ENCODE peak calls at places on chromosomes 5 and 9, in eight cellular contexts. One of them, this sample, is unnamed.

GRCh38 chr5:134003957-134004625 is 684 bp downstream of the VDAC1 start:
- DNase-seq in A549: peak
- DNase-seq in IMR-90: peak
- DNase-seq in upper lobe of left lung: peak
- DNase-seq in H54: no peak
- DNase-seq in heart left ventricle: peak
- DNase-seq in lower leg skin: peak
- DNase-seq in HCT116: no peak
- DNase-seq in this sample: peak

GRCh38 chr9:73118898-73119554 is 32.6 kb upstream of the ANXA1 start:
- DNase-seq in HCT116: peak
- DNase-seq in A549: peak
- DNase-seq in upper lobe of left lung: no peak
- DNase-seq in lower leg skin: no peak
- DNase-seq in IMR-90: peak
- DNase-seq in heart left ventricle: no peak
- DNase-seq in H54: peak
- DNase-seq in this sample: no peak

GRCh38 chr9:85599540-85600140 is 142.1 kb downstream of the AGTPBP1 start:
- DNase-seq in A549: no peak
- DNase-seq in HCT116: no peak
- DNase-seq in heart left ventricle: no peak
- DNase-seq in H54: no peak
- DNase-seq in upper lobe of left lung: no peak
- DNase-seq in IMR-90: peak
- DNase-seq in lower leg skin: no peak
- DNase-seq in this sample: no peak

GRCh38 chr9:14766299-14766698 is 43.8 kb upstream of the CER1 start:
- DNase-seq in upper lobe of left lung: no peak
- DNase-seq in HCT116: no peak
- DNase-seq in IMR-90: peak
- DNase-seq in A549: no peak
- DNase-seq in H54: no peak
- DNase-seq in lower leg skin: no peak
- DNase-seq in heart left ventricle: no peak
- DNase-seq in this sample: no peak

GRCh38 chr5:95285406-95285761 is 490 bp upstream of the MCTP1 start:
- DNase-seq in IMR-90: no peak
- DNase-seq in A549: no peak
- DNase-seq in lower leg skin: no peak
- DNase-seq in H54: no peak
- DNase-seq in upper lobe of left lung: no peak
- DNase-seq in heart left ventricle: no peak
- DNase-seq in HCT116: no peak
- DNase-seq in this sample: no peak

GRCh38 chr5:39691993-39692392 is 267.2 kb upstream of the DAB2 start:
- DNase-seq in lower leg skin: no peak
- DNase-seq in heart left ventricle: no peak
- DNase-seq in A549: peak
- DNase-seq in HCT116: peak
- DNase-seq in upper lobe of left lung: no peak
- DNase-seq in H54: no peak
- DNase-seq in IMR-90: no peak
- DNase-seq in this sample: no peak

GRCh38 chr9:132372177-132373095 is 17.6 kb upstream of the SETX start:
- DNase-seq in lower leg skin: peak
- DNase-seq in heart left ventricle: no peak
- DNase-seq in HCT116: no peak
- DNase-seq in IMR-90: peak
- DNase-seq in H54: peak
- DNase-seq in upper lobe of left lung: no peak
- DNase-seq in A549: peak
- DNase-seq in this sample: no peak

GRCh38 chr9:126326228-126327015 is at the start of gene MVB12B:
- DNase-seq in A549: peak
- DNase-seq in HCT116: no peak
- DNase-seq in lower leg skin: no peak
- DNase-seq in upper lobe of left lung: peak
- DNase-seq in IMR-90: peak
- DNase-seq in heart left ventricle: peak
- DNase-seq in H54: peak
- DNase-seq in this sample: peak

GRCh38 chr9:76657265-76657664 is 107.0 kb upstream of the PCA3 start:
- DNase-seq in IMR-90: no peak
- DNase-seq in HCT116: no peak
- DNase-seq in lower leg skin: no peak
- DNase-seq in A549: no peak
- DNase-seq in H54: no peak
- DNase-seq in upper lobe of left lung: no peak
- DNase-seq in heart left ventricle: no peak
- DNase-seq in this sample: no peak

GRCh38 chr9:8114826-8115225 is 315.2 kb upstream of the DMAC1 start:
- DNase-seq in heart left ventricle: no peak
- DNase-seq in lower leg skin: no peak
- DNase-seq in H54: no peak
- DNase-seq in IMR-90: no peak
- DNase-seq in upper lobe of left lung: no peak
- DNase-seq in A549: no peak
- DNase-seq in HCT116: no peak
- DNase-seq in this sample: no peak

GRCh38 chr5:160155017-160155725 is 35.9 kb upstream of the PWWP2A start:
- DNase-seq in lower leg skin: no peak
- DNase-seq in upper lobe of left lung: no peak
- DNase-seq in HCT116: no peak
- DNase-seq in A549: no peak
- DNase-seq in H54: no peak
- DNase-seq in IMR-90: no peak
- DNase-seq in heart left ventricle: no peak
- DNase-seq in this sample: no peak

GRCh38 chr5:159412284-159413046 is 82.2 kb upstream of the IL12B start:
- DNase-seq in A549: no peak
- DNase-seq in IMR-90: no peak
- DNase-seq in H54: no peak
- DNase-seq in heart left ventricle: no peak
- DNase-seq in HCT116: no peak
- DNase-seq in upper lobe of left lung: no peak
- DNase-seq in lower leg skin: peak
- DNase-seq in this sample: no peak

GRCh38 chr5:120388016-120388781 is 75.9 kb upstream of the PRR16 start:
- DNase-seq in IMR-90: peak
- DNase-seq in HCT116: no peak
- DNase-seq in H54: peak
- DNase-seq in A549: no peak
- DNase-seq in heart left ventricle: no peak
- DNase-seq in upper lobe of left lung: no peak
- DNase-seq in lower leg skin: no peak
- DNase-seq in this sample: no peak

GRCh38 chr5:119070578-119070827 is 384 bp upstream of the DMXL1 start:
- DNase-seq in heart left ventricle: peak
- DNase-seq in lower leg skin: no peak
- DNase-seq in H54: no peak
- DNase-seq in HCT116: no peak
- DNase-seq in IMR-90: no peak
- DNase-seq in upper lobe of left lung: no peak
- DNase-seq in A549: no peak
- DNase-seq in this sample: peak

GRCh38 chr5:95401601-95402000 is 10.4 kb downstream of the FAM81B start:
- DNase-seq in IMR-90: no peak
- DNase-seq in H54: no peak
- DNase-seq in heart left ventricle: no peak
- DNase-seq in lower leg skin: no peak
- DNase-seq in A549: no peak
- DNase-seq in upper lobe of left lung: no peak
- DNase-seq in HCT116: no peak
- DNase-seq in this sample: no peak

GRCh38 chr9:69894720-69895119 is 74.1 kb downstream of the CFAP95 start:
- DNase-seq in IMR-90: no peak
- DNase-seq in heart left ventricle: no peak
- DNase-seq in H54: no peak
- DNase-seq in HCT116: no peak
- DNase-seq in A549: no peak
- DNase-seq in upper lobe of left lung: no peak
- DNase-seq in lower leg skin: no peak
- DNase-seq in this sample: no peak

GRCh38 chr9:99559776-99560175 is 261.9 kb upstream of the NR4A3 start:
- DNase-seq in IMR-90: no peak
- DNase-seq in HCT116: no peak
- DNase-seq in A549: no peak
- DNase-seq in H54: no peak
- DNase-seq in lower leg skin: no peak
- DNase-seq in upper lobe of left lung: no peak
- DNase-seq in heart left ventricle: no peak
- DNase-seq in this sample: no peak

DNA sequence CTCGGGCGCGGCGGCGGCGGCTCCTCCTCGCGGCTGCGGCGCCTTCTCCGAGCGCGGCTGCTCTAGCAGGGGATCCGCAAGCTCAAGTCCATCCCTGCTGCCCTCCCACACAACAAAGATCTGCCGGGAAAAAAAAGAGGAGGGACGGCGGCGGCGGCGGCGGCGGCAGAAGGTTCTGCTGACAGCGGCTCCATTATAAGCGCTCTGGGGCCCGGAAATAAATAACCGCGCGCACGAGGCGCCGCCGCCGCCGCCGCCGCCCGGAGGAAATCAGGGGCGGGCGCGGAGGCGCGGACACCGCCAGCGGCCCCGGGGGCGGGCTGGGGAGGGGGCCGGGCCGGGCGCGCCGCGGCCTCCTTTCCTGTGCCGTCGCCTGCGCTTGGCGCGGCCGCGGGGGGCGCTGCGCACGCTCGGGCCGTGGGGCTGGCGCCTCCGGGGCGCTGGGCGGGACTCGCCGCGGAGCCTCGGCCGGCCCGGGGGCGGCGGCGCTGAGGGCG is at the start of gene ANKH:
- DNase-seq in upper lobe of left lung: peak
- DNase-seq in H54: peak
- DNase-seq in IMR-90: peak
- DNase-seq in lower leg skin: peak
- DNase-seq in HCT116: peak
- DNase-seq in A549: peak
- DNase-seq in heart left ventricle: peak
- DNase-seq in this sample: peak
- TF ChIP-seq POLR2A in upper lobe of left lung: no peak
- TF ChIP-seq POLR2A in H54: peak
- TF ChIP-seq POLR2A in IMR-90: peak
- TF ChIP-seq POLR2A in lower leg skin: no peak
- TF ChIP-seq POLR2A in HCT116: peak
- TF ChIP-seq POLR2A in A549: peak
- TF ChIP-seq POLR2A in heart left ventricle: no peak
- TF ChIP-seq POLR2A in this sample: no peak

GRCh38 chr5:143207563-143208364 is 195.7 kb downstream of the NR3C1 start:
- DNase-seq in H54: no peak
- DNase-seq in heart left ventricle: no peak
- DNase-seq in upper lobe of left lung: no peak
- DNase-seq in IMR-90: peak
- DNase-seq in HCT116: no peak
- DNase-seq in lower leg skin: no peak
- DNase-seq in A549: no peak
- DNase-seq in this sample: no peak
- TF ChIP-seq POLR2A in H54: no peak
- TF ChIP-seq POLR2A in heart left ventricle: no peak
- TF ChIP-seq POLR2A in upper lobe of left lung: no peak
- TF ChIP-seq POLR2A in IMR-90: no peak
- TF ChIP-seq POLR2A in HCT116: no peak
- TF ChIP-seq POLR2A in lower leg skin: no peak
- TF ChIP-seq POLR2A in A549: no peak
- TF ChIP-seq POLR2A in this sample: no peak

GRCh38 chr5:179840766-179841165 is 17.9 kb downstream of the MRNIP start:
- DNase-seq in H54: no peak
- DNase-seq in IMR-90: no peak
- DNase-seq in A549: no peak
- DNase-seq in lower leg skin: no peak
- DNase-seq in upper lobe of left lung: peak
- DNase-seq in heart left ventricle: no peak
- DNase-seq in HCT116: no peak
- DNase-seq in this sample: no peak

GRCh38 chr5:179837076-179838011 is 16.6 kb downstream of the SQSTM1 start:
- DNase-seq in upper lobe of left lung: no peak
- DNase-seq in IMR-90: no peak
- DNase-seq in HCT116: no peak
- DNase-seq in A549: no peak
- DNase-seq in H54: no peak
- DNase-seq in heart left ventricle: no peak
- DNase-seq in lower leg skin: no peak
- DNase-seq in this sample: no peak

GRCh38 chr5:179841621-179842020 is 17.0 kb downstream of the MRNIP start:
- DNase-seq in H54: no peak
- DNase-seq in HCT116: no peak
- DNase-seq in heart left ventricle: no peak
- DNase-seq in A549: no peak
- DNase-seq in lower leg skin: no peak
- DNase-seq in IMR-90: no peak
- DNase-seq in upper lobe of left lung: peak
- DNase-seq in this sample: no peak

GRCh38 chr5:179840321-179840720 is 18.3 kb downstream of the MRNIP start:
- DNase-seq in HCT116: no peak
- DNase-seq in H54: no peak
- DNase-seq in upper lobe of left lung: no peak
- DNase-seq in A549: no peak
- DNase-seq in IMR-90: no peak
- DNase-seq in heart left ventricle: no peak
- DNase-seq in lower leg skin: no peak
- DNase-seq in this sample: no peak

GRCh38 chr5:179839328-179840256 is 18.9 kb downstream of the SQSTM1 start:
- DNase-seq in heart left ventricle: peak
- DNase-seq in lower leg skin: no peak
- DNase-seq in upper lobe of left lung: no peak
- DNase-seq in H54: no peak
- DNase-seq in IMR-90: peak
- DNase-seq in HCT116: no peak
- DNase-seq in A549: peak
- DNase-seq in this sample: no peak
- TF ChIP-seq POLR2A in heart left ventricle: no peak
- TF ChIP-seq POLR2A in lower leg skin: no peak
- TF ChIP-seq POLR2A in upper lobe of left lung: no peak
- TF ChIP-seq POLR2A in H54: no peak
- TF ChIP-seq POLR2A in IMR-90: peak
- TF ChIP-seq POLR2A in HCT116: no peak
- TF ChIP-seq POLR2A in A549: no peak
- TF ChIP-seq POLR2A in this sample: peak

DNA sequence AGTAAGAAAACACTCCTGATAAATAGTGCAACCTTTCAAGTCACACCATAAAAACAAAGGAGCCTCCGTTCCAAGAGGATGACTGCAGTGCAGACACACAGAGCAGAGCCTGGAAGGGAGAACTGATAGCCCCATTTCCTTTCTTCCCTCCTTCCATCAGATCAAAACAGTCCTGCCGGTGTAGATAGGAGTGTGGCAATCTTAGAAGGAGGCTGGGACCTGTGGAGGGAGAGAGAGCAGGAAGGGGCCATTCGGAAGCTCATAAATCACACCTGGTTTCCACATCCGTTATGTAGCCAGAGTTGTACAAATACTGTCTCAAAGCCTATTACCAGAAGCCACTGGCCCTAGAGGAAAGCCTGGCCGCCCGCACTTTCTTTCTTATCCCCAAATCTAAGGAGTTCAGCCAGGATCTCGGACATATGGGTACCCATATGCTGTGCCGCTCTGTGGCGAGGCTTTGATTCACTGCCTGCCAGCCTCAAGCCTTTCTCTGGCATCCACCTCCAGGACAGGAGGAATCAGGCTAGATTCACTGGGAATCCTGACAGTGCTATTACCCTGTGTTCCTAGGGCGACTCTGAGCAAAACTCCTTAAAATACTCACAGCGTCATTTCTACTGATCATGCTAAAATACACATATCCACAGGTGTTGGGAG is 26.9 kb downstream of the DAP start:
- DNase-seq in upper lobe of left lung: no peak
- DNase-seq in heart left ventricle: no peak
- DNase-seq in lower leg skin: no peak
- DNase-seq in IMR-90: no peak
- DNase-seq in A549: no peak
- DNase-seq in H54: no peak
- DNase-seq in HCT116: no peak
- DNase-seq in this sample: no peak
- TF ChIP-seq POLR2A in upper lobe of left lung: no peak
- TF ChIP-seq POLR2A in heart left ventricle: no peak
- TF ChIP-seq POLR2A in lower leg skin: no peak
- TF ChIP-seq POLR2A in IMR-90: no peak
- TF ChIP-seq POLR2A in A549: no peak
- TF ChIP-seq POLR2A in H54: no peak
- TF ChIP-seq POLR2A in HCT116: no peak
- TF ChIP-seq POLR2A in this sample: no peak